ENCODE peak calls at places on chromosomes 5 and 9, in ten cellular contexts. Y, U, P, E, C, S, J, G, I and X are unnamed samples.

GRCh38 chr5:122723606-122724352 is 51.1 kb upstream of the SNX2 start:
- DNase-seq in J (no peak), G (no peak), E (no peak), Y (peak; percentile 46), I (no peak), U (peak; percentile 40), P (no peak), C (no peak), S (no peak), X (no peak)

GRCh38 chr9:68895741-68896478 is 118.0 kb downstream of the PRKACG start:
- DNase-seq in S (no peak), J (peak; percentile 77), I (no peak), Y (no peak), E (no peak), C (no peak), G (no peak), U (no peak), P (no peak), X (no peak)

GRCh38 chr9:137310190-137311052 is 8.3 kb upstream of the NRARP start:
- DNase-seq in I (no peak), G (peak; percentile 68), E (no peak), J (no peak), S (no peak), P (no peak), Y (peak; percentile 8), U (no peak), C (no peak), X (no peak)

GRCh38 chr9:136333045-136333444 is 5.7 kb downstream of the GPSM1 start:
- DNase-seq in S (no peak), G (no peak), P (no peak), C (no peak), E (no peak), U (no peak), J (no peak), I (no peak), Y (no peak), X (no peak)

GRCh38 chr9:96514108-96514824 is 64.3 kb downstream of the HABP4 start:
- DNase-seq in S (no peak), J (no peak), G (no peak), Y (peak; percentile 53), P (no peak), U (no peak), I (no peak), C (no peak), E (no peak), X (no peak)

GRCh38 chr9:137544176-137544755 is 5.9 kb downstream of the PNPLA7 start:
- DNase-seq in C (no peak), Y (no peak), U (no peak), I (no peak), S (no peak), J (no peak), G (no peak), E (no peak), P (no peak), X (no peak)

GRCh38 chr5:1510631-1511030 is 13.1 kb downstream of the LPCAT1 start:
- DNase-seq in G (no peak), E (no peak), Y (no peak), C (no peak), I (no peak), S (no peak), P (peak; percentile 9), J (no peak), U (no peak), X (no peak)

GRCh38 chr5:103918668-103919367 is 356.2 kb upstream of the NUDT12 start:
- DNase-seq in S (no peak), G (no peak), E (no peak), Y (no peak), J (no peak), I (no peak), U (peak; percentile 51), P (no peak), C (no peak), X (no peak)

GRCh38 chr9:93436218-93436617 is 15.3 kb upstream of the FAM120A start:
- DNase-seq in J (no peak), C (no peak), G (no peak), P (no peak), I (no peak), S (no peak), Y (no peak), U (no peak), E (no peak), X (no peak)

GRCh38 chr9:123825337-123825736 is 104.6 kb downstream of the DENND1A start:
- DNase-seq in G (no peak), P (no peak), J (no peak), Y (peak; percentile 26), E (no peak), U (no peak), S (no peak), C (no peak), I (no peak), X (no peak)

GRCh38 chr9:137194388-137194787 is 5.9 kb downstream of the SSNA1 start:
- DNase-seq in P (no peak), J (no peak), G (no peak), E (no peak), Y (no peak), U (no peak), S (no peak), C (no peak), I (no peak), X (no peak)

GRCh38 chr5:142981886-142982820 is 212.0 kb downstream of the ARHGAP26 start:
- DNase-seq in E (peak; percentile 11), I (no peak), Y (peak; percentile 73), C (no peak), S (no peak), J (no peak), G (no peak), U (no peak), P (no peak), X (no peak)

GRCh38 chr9:93276973-93277372 is 93.0 kb downstream of the WNK2 start:
- DNase-seq in G (no peak), U (no peak), S (no peak), J (peak; percentile 66), C (no peak), E (no peak), P (no peak), Y (no peak), I (no peak), X (no peak)

GRCh38 chr5:161064297-161064696 is 212.3 kb upstream of the ATP10B start:
- DNase-seq in E (no peak), S (no peak), J (no peak), Y (no peak), U (no peak), I (no peak), P (no peak), C (no peak), G (no peak), X (no peak)

GRCh38 chr5:53362521-53362941 is 117.9 kb upstream of the FST start:
- DNase-seq in P (no peak), I (no peak), C (no peak), G (no peak), J (no peak), S (no peak), E (no peak), U (peak; percentile 90), Y (peak; percentile 47), X (peak; percentile 96)

GRCh38 chr5:159106569-159107282 is 7.0 kb upstream of the EBF1 start:
- DNase-seq in I (peak; percentile 19), J (peak; percentile 89), G (peak; percentile 68), U (peak; percentile 68), S (peak; percentile 66), Y (peak; percentile 86), P (peak; percentile 47), C (peak; percentile 22), E (peak; percentile 82), X (peak; percentile 26)

GRCh38 chr9:72292184-72292787 is 72.7 kb downstream of the ZFAND5 start:
- DNase-seq in S (no peak), G (no peak), I (no peak), J (peak; percentile 34), Y (peak; percentile 13), P (no peak), E (peak; percentile 22), U (peak; percentile 18), C (peak; percentile 60), X (no peak)

GRCh38 chr5:173630724-173631365 is 14.4 kb upstream of the BOD1 start:
- DNase-seq in G (no peak), S (no peak), E (no peak), C (no peak), U (no peak), Y (no peak), J (no peak), I (no peak), P (no peak), X (no peak)

GRCh38 chr5:113520429-113520828 is 6.9 kb downstream of the YTHDC2 start:
- DNase-seq in I (no peak), J (no peak), U (no peak), G (no peak), Y (peak; percentile 34), S (no peak), P (no peak), C (no peak), E (no peak), X (no peak)

GRCh38 chr5:56251918-56252553 is 18.9 kb upstream of the ANKRD55 start:
- DNase-seq in C (no peak), G (no peak), I (no peak), J (no peak), S (no peak), Y (no peak), P (no peak), E (no peak), U (no peak), X (no peak)

GRCh38 chr9:3880851-3881250 is 355.1 kb upstream of the RFX3 start:
- DNase-seq in J (no peak), E (no peak), P (no peak), I (no peak), C (no peak), U (peak; percentile 67), S (no peak), Y (peak; percentile 73), G (no peak), X (no peak)

GRCh38 chr5:110658006-110658405 is 68.5 kb downstream of the TMEM232 start:
- DNase-seq in I (no peak), P (no peak), Y (no peak), U (no peak), C (no peak), S (no peak), J (no peak), G (no peak), E (no peak), X (no peak)

GRCh38 chr9:114850871-114851270 is 45.0 kb upstream of the TNFSF15 start:
- DNase-seq in S (no peak), Y (no peak), J (no peak), C (peak; percentile 64), P (no peak), E (no peak), I (no peak), G (no peak), U (no peak), X (no peak)